ENCODE peak calls at places on chromosomes 2 and 18, in four cellular contexts. H is T-helper 2 cell, D is NCI-H1092 treated with DMSO at 0.1 percent for 48 hours, P is iris pigment epithelial cell. E is an unnamed sample.

GRCh38 chr18:52323802-52324201 is 16.2 kb upstream of the DCC start:
- DNase-seq in D (no peak), P (no peak), H (no peak), E (no peak)

GRCh38 chr2:224594840-224595239 is 9.7 kb upstream of the CUL3 start:
- DNase-seq in P (peak), H (no peak), D (no peak), E (no peak)

GRCh38 chr2:40564174-40564573 is 112.3 kb upstream of the SLC8A1 start:
- DNase-seq in H (no peak), P (no peak), D (no peak), E (no peak)

GRCh38 chr2:84846041-84846663 is 34.7 kb downstream of the TRABD2A start:
- DNase-seq in D (no peak), H (no peak), P (peak), E (no peak)

GRCh38 chr2:133365117-133365516 is 203.1 kb downstream of the NCKAP5 start:
- DNase-seq in H (no peak), P (peak), D (no peak), E (no peak)

GRCh38 chr2:210833403-210833802 is 277.0 kb downstream of the CPS1 start:
- DNase-seq in P (no peak), D (no peak), H (no peak), E (no peak)

GRCh38 chr2:147521936-147522335 is 322.9 kb upstream of the ACVR2A start:
- DNase-seq in D (no peak), H (no peak), P (no peak), E (no peak)

GRCh38 chr2:50995610-50996009 is 36.3 kb downstream of the NRXN1 start:
- DNase-seq in P (peak), H (no peak), D (no peak), E (no peak)

GRCh38 chr2:196468394-196468793 is 171.1 kb upstream of the CCDC150 start:
- DNase-seq in H (no peak), D (no peak), P (no peak), E (no peak)

GRCh38 chr18:77009675-77010074 is 122.9 kb downstream of the MBP start:
- DNase-seq in D (no peak), H (no peak), P (no peak), E (no peak)

GRCh38 chr2:28991462-28991861 is 10.4 kb downstream of the TOGARAM2 start:
- DNase-seq in D (no peak), P (no peak), H (no peak), E (no peak)

GRCh38 chr2:112118148-112118547 is 20.0 kb upstream of the FBLN7 start:
- DNase-seq in D (no peak), P (no peak), H (no peak), E (no peak)

GRCh38 chr2:119721462-119721861 is 38.3 kb upstream of the PTPN4 start:
- DNase-seq in D (no peak), P (no peak), H (no peak), E (no peak)

GRCh38 chr2:62410926-62411456 is 95.0 kb downstream of the TMEM17 start:
- DNase-seq in P (no peak), D (no peak), H (no peak), E (no peak)

GRCh38 chr2:240240017-240240416 is 99.6 kb upstream of the OTOS start:
- DNase-seq in D (no peak), P (no peak), H (no peak), E (no peak)

GRCh38 chr18:46071894-46072867 is at the start of gene PSTPIP2:
- DNase-seq in D (no peak), P (peak), H (peak), E (peak)

GRCh38 chr2:31038385-31038784 is 99.9 kb downstream of the GALNT14 start:
- DNase-seq in D (no peak), P (no peak), H (no peak), E (no peak)

GRCh38 chr2:240024766-240025165 is 376 bp downstream of the NDUFA10 start:
- DNase-seq in P (peak), D (no peak), H (no peak), E (peak)